ENCODE peak calls at places on chromosomes 5 and 9, in ten cellular contexts. C, X, A, B, Y, T, L, D, J and H are unnamed samples. For H3K4me1 and H3K9me3, the result is how much of the 10 kb centered on the place peaks cover.

GRCh38 chr9:121763561-121764370 is 112.3 kb downstream of the DAB2IP start:
- DNase-seq in C (no peak), X (no peak), A (no peak), B (no peak), Y (no peak), T (no peak), L (no peak), D (no peak), J (no peak), H (no peak)

GRCh38 chr9:113580041-113580953 is 116.8 kb downstream of the RGS3 start:
- DNase-seq in C (peak), X (peak), A (peak), B (peak), Y (peak), T (peak), L (no peak), D (peak), J (peak), H (peak)

GRCh38 chr9:127493592-127494303 is 42.4 kb downstream of the LRSAM1 start:
- DNase-seq in C (no peak), X (no peak), A (peak), B (no peak), Y (no peak), T (no peak), L (no peak), D (no peak), J (no peak), H (no peak)

GRCh38 chr9:105712297-105712696 is 18.0 kb downstream of the TMEM38B start:
- DNase-seq in C (no peak), X (no peak), A (no peak), B (no peak), Y (no peak), T (no peak), L (no peak), D (no peak), J (no peak), H (no peak)

GRCh38 chr5:93658044-93658443 is 75.0 kb downstream of the NR2F1 start:
- DNase-seq in C (no peak), X (no peak), A (no peak), B (no peak), Y (no peak), T (no peak), L (no peak), D (no peak), J (no peak), H (no peak)

GRCh38 chr5:158364367-158364766 is 505.4 kb upstream of the CLINT1 start:
- DNase-seq in C (no peak), X (no peak), A (no peak), B (no peak), Y (no peak), T (no peak), L (no peak), D (no peak), J (no peak), H (no peak)

GRCh38 chr5:108339220-108339619 is 42.7 kb downstream of the FBXL17 start:
- DNase-seq in C (no peak), X (no peak), A (no peak), B (no peak), Y (no peak), T (no peak), L (no peak), D (no peak), J (no peak), H (no peak)

GRCh38 chr5:95631991-95632675 is 12.2 kb downstream of the GPR150 start:
- DNase-seq in C (peak), X (peak), A (no peak), B (peak), Y (no peak), T (peak), L (no peak), D (peak), J (no peak), H (peak)

GRCh38 chr9:119412399-119412798 is 43.2 kb upstream of the BRINP1 start:
- DNase-seq in C (no peak), X (no peak), A (no peak), B (no peak), Y (no peak), T (no peak), L (no peak), D (no peak), J (no peak), H (no peak)

GRCh38 chr9:29556317-29556716 is 1983.0 kb upstream of the C9orf72 start:
- DNase-seq in C (no peak), X (no peak), A (no peak), B (no peak), Y (no peak), T (no peak), L (peak), D (no peak), J (no peak), H (no peak)

GRCh38 chr9:99400184-99400731 is 178.2 kb downstream of the SEC61B start:
- DNase-seq in C (no peak), X (no peak), A (peak), B (no peak), Y (no peak), T (no peak), L (no peak), D (no peak), J (no peak), H (no peak)

GRCh38 chr5:172910828-172911627 is 48.2 kb upstream of the RPL26L1 start:
- DNase-seq in C (no peak), X (no peak), A (peak), B (peak), Y (peak), T (peak), L (peak), D (peak), J (peak), H (no peak)

GRCh38 chr5:84287964-84288363 is 96.7 kb downstream of the EDIL3 start:
- DNase-seq in C (no peak), X (no peak), A (no peak), B (no peak), Y (no peak), T (no peak), L (peak), D (no peak), J (no peak), H (no peak)

GRCh38 chr5:176355400-176356178 is 6.0 kb downstream of the KIAA1191 start:
- DNase-seq in C (no peak), X (no peak), A (no peak), B (no peak), Y (no peak), T (no peak), L (peak), D (no peak), J (no peak), H (no peak)

GRCh38 chr9:1042466-1042865 is 7.7 kb upstream of the DMRT2 start:
- DNase-seq in C (no peak), X (no peak), A (no peak), B (no peak), Y (no peak), T (peak), L (no peak), D (no peak), J (no peak), H (no peak)

GRCh38 chr9:130845901-130846381 is 10.9 kb downstream of the ABL1 start:
- DNase-seq in C (no peak), X (no peak), A (no peak), B (peak), Y (no peak), T (no peak), L (peak), D (no peak), J (no peak), H (no peak)

GRCh38 chr5:149012350-149012749 is 50.5 kb downstream of the SH3TC2 start:
- DNase-seq in C (no peak), X (no peak), A (no peak), B (no peak), Y (no peak), T (no peak), L (no peak), D (no peak), J (no peak), H (no peak)

GRCh38 chr5:159095882-159096554 is 3.7 kb downstream of the EBF1 start:
- DNase-seq in C (no peak), X (peak), A (no peak), B (no peak), Y (no peak), T (no peak), L (no peak), D (peak), J (no peak), H (no peak)

GRCh38 chr9:242461-243080 is 27.9 kb downstream of the DOCK8 start:
- DNase-seq in C (no peak), X (no peak), A (no peak), B (no peak), Y (no peak), T (no peak), L (no peak), D (no peak), J (no peak), H (no peak)

GRCh38 chr9:134320916-134321570 is 5.2 kb upstream of the RXRA start:
- DNase-seq in C (no peak), X (no peak), A (peak), B (no peak), Y (no peak), T (no peak), L (no peak), D (peak), J (no peak), H (no peak)

GRCh38 chr5:93676707-93677106 is 64.7 kb downstream of the POU5F2 start:
- DNase-seq in C (no peak), X (no peak), A (no peak), B (no peak), Y (no peak), T (no peak), L (no peak), D (no peak), J (no peak), H (no peak)

GRCh38 chr9:108877524-108877923 is 15.5 kb downstream of the ACTL7A start:
- DNase-seq in C (no peak), X (no peak), A (no peak), B (no peak), Y (no peak), T (no peak), L (no peak), D (no peak), J (no peak), H (no peak)

GRCh38 chr5:132099073-132099748 is 25.6 kb downstream of the CSF2 start:
- DNase-seq in C (no peak), X (peak), A (no peak), B (no peak), Y (no peak), T (no peak), L (no peak), D (no peak), J (no peak), H (peak)

GRCh38 chr9:119302988-119303698 is 66.1 kb downstream of the BRINP1 start:
- DNase-seq in C (no peak), X (no peak), A (no peak), B (no peak), Y (no peak), T (no peak), L (no peak), D (no peak), J (no peak), H (no peak)

GRCh38 chr5:27947088-27947487 is 908.7 kb upstream of the CDH9 start:
- DNase-seq in C (no peak), X (no peak), A (no peak), B (no peak), Y (no peak), T (no peak), L (no peak), D (no peak), J (no peak), H (no peak)

GRCh38 chr9:101446732-101447131 is 11.2 kb upstream of the ALDOB start:
- DNase-seq in C (no peak), X (no peak), A (no peak), B (no peak), Y (no peak), T (no peak), L (no peak), D (no peak), J (no peak), H (no peak)

GRCh38 chr5:166907314-166907713 is 1384.1 kb upstream of the WWC1 start:
- DNase-seq in C (no peak), X (no peak), A (no peak), B (no peak), Y (no peak), T (no peak), L (no peak), D (no peak), J (no peak), H (no peak)

GRCh38 chr5:16291894-16292293 is 112.3 kb upstream of the MARCHF11 start:
- DNase-seq in C (no peak), X (no peak), A (no peak), B (no peak), Y (no peak), T (no peak), L (no peak), D (no peak), J (no peak), H (no peak)

GRCh38 chr9:36873247-36873875 is 160.7 kb downstream of the PAX5 start:
- DNase-seq in C (peak), X (peak), A (peak), B (no peak), Y (no peak), T (peak), L (peak), D (peak), J (peak), H (peak)

GRCh38 chr9:127828262-127829031 is 25.8 kb downstream of the FPGS start:
- DNase-seq in C (no peak), X (no peak), A (peak), B (peak), Y (peak), T (peak), L (peak), D (peak), J (peak), H (no peak)

GRCh38 chr5:82639393-82640144 is 361.4 kb upstream of the RPS23 start:
- DNase-seq in C (no peak), X (no peak), A (no peak), B (no peak), Y (no peak), T (no peak), L (no peak), D (no peak), J (no peak), H (no peak)

GRCh38 chr5:15993334-15993733 is 186.3 kb downstream of the MARCHF11 start:
- DNase-seq in C (no peak), X (no peak), A (no peak), B (no peak), Y (no peak), T (no peak), L (no peak), D (no peak), J (no peak), H (no peak)

GRCh38 chr9:14908221-14909206 is 1.7 kb downstream of the FREM1 start:
- DNase-seq in C (no peak), X (no peak), A (no peak), B (no peak), Y (no peak), T (no peak), L (no peak), D (no peak), J (no peak), H (no peak)

GRCh38 chr5:176855598-176855997 is 43.5 kb downstream of the HK3 start:
- DNase-seq in C (no peak), X (no peak), A (no peak), B (no peak), Y (no peak), T (no peak), L (no peak), D (no peak), J (no peak), H (no peak)

GRCh38 chr5:1056611-1057484 is 48.2 kb downstream of the NKD2 start:
- DNase-seq in C (no peak), X (no peak), A (peak), B (no peak), Y (no peak), T (no peak), L (no peak), D (peak), J (no peak), H (no peak)

GRCh38 chr5:58937031-58937681 is 354.3 kb downstream of the RAB3C start:
- DNase-seq in C (no peak), X (no peak), A (no peak), B (no peak), Y (no peak), T (no peak), L (no peak), D (no peak), J (no peak), H (no peak)

GRCh38 chr5:126370796-126371718 is 52.2 kb upstream of the GRAMD2B start:
- DNase-seq in C (no peak), X (no peak), A (no peak), B (no peak), Y (no peak), T (peak), L (peak), D (no peak), J (peak), H (no peak)

GRCh38 chr9:107136296-107136695 is 146.8 kb upstream of the RAD23B start:
- DNase-seq in C (no peak), X (no peak), A (no peak), B (no peak), Y (no peak), T (peak), L (no peak), D (no peak), J (no peak), H (no peak)

GRCh38 chr5:170386743-170387142 is 2.4 kb downstream of the KCNMB1 start:
- DNase-seq in C (no peak), X (no peak), A (no peak), B (no peak), Y (no peak), T (no peak), L (no peak), D (no peak), J (no peak), H (no peak)
- H3K4me1 ChIP-seq in C (under half), X (under half), A (under half), B (under half), Y (under half), T (under half), L (under half), D (under half), J (under half), H (under half)

GRCh38 chr5:8254674-8255073 is 385.7 kb downstream of the MTRR start:
- DNase-seq in C (no peak), X (no peak), A (no peak), B (no peak), Y (no peak), T (no peak), L (no peak), D (no peak), J (no peak), H (no peak)
- H3K9me3 ChIP-seq in C (under half), X (under half), A (under half), B (under half), Y (under half), T (under half), L (under half), D (under half), J (under half), H (under half)

DNA sequence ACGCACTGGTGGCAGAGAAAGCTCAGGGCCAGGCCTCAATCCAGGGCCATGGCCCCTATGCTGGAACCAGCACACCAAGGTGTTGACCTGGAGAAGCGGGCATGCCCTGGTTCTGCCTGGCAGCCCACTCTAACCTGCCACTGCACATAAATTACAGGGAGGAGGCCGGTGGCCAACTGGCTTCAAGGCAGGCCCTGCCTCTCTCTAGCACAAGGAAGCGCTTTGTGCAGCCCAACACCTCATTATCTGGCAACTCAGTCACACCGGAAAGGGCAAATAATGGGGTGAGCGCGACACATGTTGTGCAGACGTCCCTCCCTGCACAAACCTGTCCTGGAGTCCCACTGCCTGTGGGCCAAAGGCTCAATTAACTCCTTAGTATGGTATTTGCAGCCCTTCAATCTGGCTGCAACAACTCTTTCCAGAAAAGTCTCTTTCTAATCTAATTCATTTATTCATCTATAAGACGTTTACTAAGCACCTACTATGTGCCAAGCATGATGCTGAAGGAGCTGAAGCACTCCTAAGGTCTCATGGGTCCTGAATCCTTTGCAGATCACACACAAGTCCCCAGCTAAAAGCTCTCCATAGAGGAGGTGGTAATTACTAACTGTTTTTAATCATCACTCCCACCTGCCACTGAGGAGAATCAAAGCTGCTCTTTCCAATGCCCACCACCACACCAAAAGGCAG is 24.9 kb downstream of the SHB start:
- DNase-seq in C (no peak), X (no peak), A (no peak), B (no peak), Y (no peak), T (no peak), L (no peak), D (no peak), J (peak), H (no peak)
- H3K4me1 ChIP-seq in C (under half), X (half or more), A (half or more), B (half or more), Y (half or more), T (under half), L (half or more), D (under half), J (half or more), H (under half)

DNA sequence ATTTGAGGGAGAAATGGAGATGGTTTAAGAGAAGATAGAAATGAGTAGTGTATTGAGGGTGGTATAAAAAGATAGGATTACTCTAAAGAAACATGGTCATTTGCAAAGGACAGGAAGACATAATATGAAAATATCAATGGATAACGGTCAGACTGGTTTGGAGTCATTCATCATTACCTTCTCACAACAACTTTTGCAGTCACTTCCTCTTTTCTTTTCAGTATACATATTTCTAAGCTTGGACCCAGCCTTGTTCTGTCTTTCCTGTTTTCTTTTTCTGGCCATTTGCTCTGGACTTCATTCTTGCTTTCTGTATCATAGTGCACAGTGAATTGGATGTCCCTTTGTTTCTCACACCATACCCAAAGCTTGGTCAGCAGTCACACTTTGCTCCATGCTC is 966.5 kb upstream of the TYRP1 start:
- DNase-seq in C (no peak), X (no peak), A (no peak), B (no peak), Y (no peak), T (no peak), L (no peak), D (no peak), J (no peak), H (no peak)
- H3K9me3 ChIP-seq in C (under half), X (under half), A (under half), B (under half), Y (under half), T (under half), L (under half), D (under half), J (under half), H (under half)

DNA sequence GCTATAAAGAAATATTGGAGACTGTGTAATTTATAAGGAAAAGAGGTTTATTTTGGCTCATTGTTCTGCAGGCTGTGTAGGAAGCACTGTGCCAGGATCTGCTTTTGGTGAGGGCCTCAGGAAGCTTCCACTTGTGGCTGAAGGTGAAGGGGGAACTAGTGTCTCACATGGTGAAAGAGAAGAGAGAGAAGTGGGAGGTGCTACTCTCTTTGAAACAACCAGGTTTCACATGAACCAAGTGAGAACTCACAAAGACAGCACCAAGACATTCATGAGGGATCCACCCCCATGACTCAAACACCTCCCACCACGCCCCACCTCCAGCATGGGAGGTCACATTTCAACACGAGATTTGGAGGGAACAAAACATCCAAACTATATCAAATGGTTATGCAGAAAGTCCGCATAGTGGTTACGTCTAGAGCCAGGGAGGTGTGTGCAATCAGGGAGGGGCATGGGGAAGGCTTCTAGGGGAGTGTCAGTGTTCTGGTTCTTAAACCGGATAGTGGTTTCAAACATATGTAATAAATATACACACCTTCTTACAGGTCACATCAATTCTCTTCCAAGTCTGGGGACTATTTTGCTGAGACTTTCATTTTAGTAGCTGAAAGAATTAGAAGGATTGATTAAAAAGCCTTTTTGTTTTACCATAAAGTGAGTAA is 113.0 kb downstream of the TRIO start:
- DNase-seq in C (no peak), X (no peak), A (no peak), B (no peak), Y (no peak), T (no peak), L (no peak), D (no peak), J (no peak), H (no peak)
- H3K4me1 ChIP-seq in C (under half), X (under half), A (half or more), B (under half), Y (under half), T (under half), L (under half), D (under half), J (under half), H (under half)

DNA sequence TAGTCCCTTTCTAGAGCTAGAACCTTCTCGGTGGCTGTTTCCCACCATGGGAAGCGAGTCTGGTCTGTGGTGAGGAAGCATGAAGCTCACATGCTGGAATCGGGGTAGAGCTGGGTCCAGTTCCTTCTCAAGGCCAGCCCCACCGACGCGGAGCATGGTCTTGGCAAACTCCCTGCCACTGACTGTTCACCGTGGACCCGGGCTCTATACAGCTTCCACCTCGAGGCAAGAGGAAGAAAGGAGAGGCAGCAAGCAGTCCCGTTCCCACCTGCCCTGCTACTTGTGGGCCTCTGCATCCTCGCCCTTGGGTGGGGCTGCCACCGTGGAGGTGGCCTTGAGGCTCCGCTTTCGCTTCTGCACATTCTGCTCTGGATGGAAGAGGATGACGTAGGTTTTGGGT is 13.7 kb downstream of the GRM6 start:
- DNase-seq in C (no peak), X (no peak), A (no peak), B (no peak), Y (no peak), T (no peak), L (no peak), D (no peak), J (no peak), H (no peak)
- H3K9me3 ChIP-seq in C (under half), X (under half), A (half or more), B (half or more), Y (half or more), T (under half), L (under half), D (half or more), J (half or more), H (under half)